ENCODE peak calls at places on chromosomes 6 and 20, in seven cellular contexts. One of them, this sample, is unnamed.
A peak's percentile ranks its signal among the peaks of the same experiment; 100 is the strongest.

GRCh38 chr20:57930328-57930727 is 220.5 kb upstream of the PMEPA1 start:
- DNase-seq in neuronal stem cell: no peak
- DNase-seq in H1: no peak
- DNase-seq in IMR-90: no peak
- DNase-seq in H9: no peak
- DNase-seq in mesenchymal stem cell: no peak
- DNase-seq in mesendoderm: no peak
- DNase-seq in this sample: no peak

GRCh38 chr20:2133318-2134183 is 31.9 kb downstream of the STK35 start:
- DNase-seq in neuronal stem cell: peak; percentile 44
- DNase-seq in H1: no peak
- DNase-seq in IMR-90: peak; percentile 79
- DNase-seq in H9: no peak
- DNase-seq in mesenchymal stem cell: peak; percentile 90
- DNase-seq in mesendoderm: peak; percentile 40
- DNase-seq in this sample: peak; percentile 85

GRCh38 chr20:2942439-2942838 is 69.2 kb downstream of the PTPRA start:
- DNase-seq in neuronal stem cell: no peak
- DNase-seq in H1: no peak
- DNase-seq in IMR-90: peak; percentile 59
- DNase-seq in H9: no peak
- DNase-seq in mesenchymal stem cell: no peak
- DNase-seq in mesendoderm: no peak
- DNase-seq in this sample: no peak

GRCh38 chr6:128507337-128508310 is 12.8 kb downstream of the PTPRK start:
- DNase-seq in neuronal stem cell: no peak
- DNase-seq in H1: no peak
- DNase-seq in IMR-90: peak; percentile 79
- DNase-seq in H9: no peak
- DNase-seq in mesenchymal stem cell: peak; percentile 91
- DNase-seq in mesendoderm: no peak
- DNase-seq in this sample: no peak

GRCh38 chr6:72579865-72580264 is 42.0 kb upstream of the KCNQ5 start:
- DNase-seq in neuronal stem cell: no peak
- DNase-seq in H1: no peak
- DNase-seq in IMR-90: no peak
- DNase-seq in H9: no peak
- DNase-seq in mesenchymal stem cell: no peak
- DNase-seq in mesendoderm: no peak
- DNase-seq in this sample: no peak

GRCh38 chr20:63703471-63703975 is 4.3 kb downstream of the ARFRP1 start:
- DNase-seq in neuronal stem cell: no peak
- DNase-seq in H1: no peak
- DNase-seq in IMR-90: no peak
- DNase-seq in H9: peak; percentile 28
- DNase-seq in mesenchymal stem cell: no peak
- DNase-seq in mesendoderm: no peak
- DNase-seq in this sample: no peak

GRCh38 chr6:1296542-1296941 is 15.4 kb upstream of the FOXQ1 start:
- DNase-seq in neuronal stem cell: no peak
- DNase-seq in H1: no peak
- DNase-seq in IMR-90: peak; percentile 66
- DNase-seq in H9: no peak
- DNase-seq in mesenchymal stem cell: peak; percentile 56
- DNase-seq in mesendoderm: no peak
- DNase-seq in this sample: no peak

GRCh38 chr6:12656841-12657435 is 59.6 kb upstream of the PHACTR1 start:
- DNase-seq in neuronal stem cell: no peak
- DNase-seq in H1: no peak
- DNase-seq in IMR-90: no peak
- DNase-seq in H9: no peak
- DNase-seq in mesenchymal stem cell: no peak
- DNase-seq in mesendoderm: peak; percentile 36
- DNase-seq in this sample: no peak

GRCh38 chr6:134352786-134353480 is 35.0 kb upstream of the SGK1 start:
- DNase-seq in neuronal stem cell: no peak
- DNase-seq in H1: no peak
- DNase-seq in IMR-90: peak; percentile 93
- DNase-seq in H9: no peak
- DNase-seq in mesenchymal stem cell: peak; percentile 96
- DNase-seq in mesendoderm: peak; percentile 6
- DNase-seq in this sample: no peak

GRCh38 chr6:118186676-118187567 is 279.9 kb downstream of the SLC35F1 start:
- DNase-seq in neuronal stem cell: no peak
- DNase-seq in H1: no peak
- DNase-seq in IMR-90: no peak
- DNase-seq in H9: no peak
- DNase-seq in mesenchymal stem cell: peak; percentile 50
- DNase-seq in mesendoderm: no peak
- DNase-seq in this sample: peak; percentile 8

GRCh38 chr6:25413506-25413905 is 134.3 kb downstream of the CARMIL1 start:
- DNase-seq in neuronal stem cell: no peak
- DNase-seq in H1: no peak
- DNase-seq in IMR-90: no peak
- DNase-seq in H9: no peak
- DNase-seq in mesenchymal stem cell: no peak
- DNase-seq in mesendoderm: no peak
- DNase-seq in this sample: no peak

GRCh38 chr6:108578595-108579038 is 17.9 kb downstream of the FOXO3 start:
- DNase-seq in neuronal stem cell: no peak
- DNase-seq in H1: no peak
- DNase-seq in IMR-90: peak; percentile 81
- DNase-seq in H9: no peak
- DNase-seq in mesenchymal stem cell: peak; percentile 86
- DNase-seq in mesendoderm: no peak
- DNase-seq in this sample: peak; percentile 94

GRCh38 chr6:160733045-160733646 is 31.1 kb downstream of the PLG start:
- DNase-seq in neuronal stem cell: peak; percentile 47
- DNase-seq in H1: peak; percentile 48
- DNase-seq in IMR-90: peak; percentile 13
- DNase-seq in H9: peak; percentile 59
- DNase-seq in mesenchymal stem cell: peak; percentile 10
- DNase-seq in mesendoderm: peak; percentile 76
- DNase-seq in this sample: peak; percentile 33

GRCh38 chr6:24680582-24680981 is 13.7 kb downstream of the ACOT13 start:
- DNase-seq in neuronal stem cell: no peak
- DNase-seq in H1: no peak
- DNase-seq in IMR-90: no peak
- DNase-seq in H9: no peak
- DNase-seq in mesenchymal stem cell: no peak
- DNase-seq in mesendoderm: no peak
- DNase-seq in this sample: no peak

DNA sequence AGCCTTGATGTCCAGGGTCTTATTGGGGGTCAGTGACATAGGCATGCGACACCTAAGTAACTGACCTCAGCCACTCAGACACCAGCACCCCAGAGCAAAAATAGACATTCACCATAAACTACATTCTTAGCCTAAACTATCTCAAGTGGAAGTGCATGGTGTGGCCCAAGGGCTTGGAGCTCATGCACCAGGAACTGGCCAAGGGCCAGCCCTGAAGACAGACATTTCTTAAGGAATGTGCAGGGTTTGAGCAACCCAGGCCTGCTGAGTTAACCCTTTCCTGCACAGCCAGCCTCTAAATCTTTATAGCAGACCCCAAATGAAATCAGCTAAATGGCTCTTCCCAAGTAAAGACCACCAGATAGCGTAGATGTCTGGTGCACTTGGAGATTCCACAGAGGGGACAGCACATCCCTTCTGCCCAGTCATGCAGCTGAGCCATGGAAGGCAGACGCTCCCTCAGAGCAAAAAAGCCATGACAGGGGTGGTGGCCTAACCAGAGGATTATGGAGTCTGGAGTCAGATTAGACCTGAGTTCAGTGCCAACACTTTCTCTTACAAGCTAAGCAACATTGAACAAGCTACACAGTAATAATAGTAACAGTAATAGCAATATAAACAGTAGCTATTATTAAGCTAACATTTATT is 222.6 kb downstream of the ZMYND8 start:
- DNase-seq in neuronal stem cell: no peak
- DNase-seq in H1: no peak
- DNase-seq in IMR-90: peak; percentile 79
- DNase-seq in H9: no peak
- DNase-seq in mesenchymal stem cell: peak; percentile 73
- DNase-seq in mesendoderm: peak; percentile 30
- DNase-seq in this sample: peak; percentile 42
- H3K18ac ChIP-seq in neuronal stem cell: no peak overlapping the region
- H3K18ac ChIP-seq in H1: no peak overlapping the region
- H3K18ac ChIP-seq in IMR-90: peak overlapping the region; percentile 42
- H3K18ac ChIP-seq in H9: no peak overlapping the region
- H3K18ac ChIP-seq in mesenchymal stem cell: no peak overlapping the region
- H3K18ac ChIP-seq in mesendoderm: no peak overlapping the region
- H3K18ac ChIP-seq in this sample: peak overlapping the region; percentile 55

DNA sequence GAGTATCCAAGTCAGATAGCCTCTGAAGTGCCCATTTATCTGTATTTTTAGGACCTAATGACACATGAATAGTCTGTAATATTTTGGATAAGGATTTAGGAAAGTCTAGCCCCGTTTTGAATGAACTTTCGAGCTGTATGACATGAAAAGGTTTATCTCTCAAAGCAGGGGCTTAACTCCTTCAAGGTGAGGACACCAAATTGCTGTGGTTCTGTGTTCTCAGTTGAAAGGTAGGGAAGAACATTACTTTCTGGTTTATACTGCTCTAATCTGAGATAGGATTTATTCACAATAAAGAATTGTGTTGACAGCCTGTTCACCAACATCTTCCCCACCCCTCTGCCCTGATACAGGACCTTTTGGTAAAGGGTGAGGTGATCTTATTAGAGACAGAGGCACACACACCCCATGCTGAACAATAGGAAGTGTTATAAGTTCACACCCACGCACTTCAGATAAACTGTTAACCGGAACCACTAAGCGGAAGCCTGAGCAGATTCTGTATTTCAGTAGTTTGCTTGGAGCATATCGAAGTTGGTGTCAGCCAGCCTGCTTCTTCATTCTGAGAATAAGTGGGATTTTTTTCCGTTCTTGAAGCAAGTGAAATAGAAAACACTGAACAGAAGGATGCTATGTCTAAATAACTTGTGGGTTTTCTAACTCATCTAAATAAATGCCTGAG is 223.3 kb downstream of the TMEM242 start:
- DNase-seq in neuronal stem cell: no peak
- DNase-seq in H1: no peak
- DNase-seq in IMR-90: no peak
- DNase-seq in H9: no peak
- DNase-seq in mesenchymal stem cell: no peak
- DNase-seq in mesendoderm: no peak
- DNase-seq in this sample: no peak
- H3K18ac ChIP-seq in neuronal stem cell: no peak overlapping the region
- H3K18ac ChIP-seq in H1: no peak overlapping the region
- H3K18ac ChIP-seq in IMR-90: no peak overlapping the region
- H3K18ac ChIP-seq in H9: no peak overlapping the region
- H3K18ac ChIP-seq in mesenchymal stem cell: no peak overlapping the region
- H3K18ac ChIP-seq in mesendoderm: no peak overlapping the region
- H3K18ac ChIP-seq in this sample: no peak overlapping the region

GRCh38 chr6:35759401-35759800 is 17.0 kb upstream of the CLPSL2 start:
- DNase-seq in neuronal stem cell: no peak
- DNase-seq in H1: no peak
- DNase-seq in IMR-90: no peak
- DNase-seq in H9: no peak
- DNase-seq in mesenchymal stem cell: no peak
- DNase-seq in mesendoderm: no peak
- DNase-seq in this sample: no peak

GRCh38 chr6:35754452-35755321 is 17.9 kb downstream of the ARMC12 start:
- DNase-seq in neuronal stem cell: no peak
- DNase-seq in H1: no peak
- DNase-seq in IMR-90: peak; percentile 45
- DNase-seq in H9: no peak
- DNase-seq in mesenchymal stem cell: no peak
- DNase-seq in mesendoderm: no peak
- DNase-seq in this sample: no peak

GRCh38 chr6:35752330-35752729 is 15.5 kb downstream of the ARMC12 start:
- DNase-seq in neuronal stem cell: no peak
- DNase-seq in H1: no peak
- DNase-seq in IMR-90: no peak
- DNase-seq in H9: no peak
- DNase-seq in mesenchymal stem cell: no peak
- DNase-seq in mesendoderm: no peak
- DNase-seq in this sample: no peak

GRCh38 chr6:35755525-35755924 is 18.7 kb downstream of the ARMC12 start:
- DNase-seq in neuronal stem cell: no peak
- DNase-seq in H1: no peak
- DNase-seq in IMR-90: no peak
- DNase-seq in H9: no peak
- DNase-seq in mesenchymal stem cell: no peak
- DNase-seq in mesendoderm: no peak
- DNase-seq in this sample: no peak

DNA sequence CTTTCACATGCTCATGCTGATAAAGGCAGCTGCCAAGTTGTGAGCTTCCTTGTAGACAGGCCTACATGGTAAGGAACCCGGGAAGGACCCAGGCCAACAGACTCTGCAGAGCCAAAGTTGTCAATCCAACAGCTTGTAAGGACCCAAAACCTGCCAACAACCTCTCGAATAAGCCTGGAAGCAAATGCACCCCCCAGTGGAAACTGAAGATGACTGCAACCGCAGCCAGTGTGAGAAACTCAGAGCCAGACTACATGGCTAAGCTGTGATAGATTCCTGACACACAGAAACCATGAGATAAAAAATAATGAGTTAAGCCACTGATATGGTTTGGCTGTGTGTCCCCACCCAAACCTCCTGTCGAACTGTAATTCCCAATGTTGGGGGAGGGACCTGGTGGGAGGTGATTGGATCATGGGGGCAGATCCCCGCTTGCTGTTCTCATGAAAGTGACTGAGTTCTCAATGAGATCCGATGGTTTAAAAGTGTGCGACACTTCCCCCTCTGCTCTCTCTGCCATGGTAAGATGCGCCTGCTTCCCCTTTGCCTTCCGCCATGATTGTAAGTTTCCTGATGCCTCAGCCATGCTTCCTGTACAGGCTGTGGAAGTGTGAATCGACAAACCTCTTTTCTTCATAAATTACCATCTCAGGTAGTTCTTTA is 18.8 kb upstream of the CLPSL2 start:
- DNase-seq in neuronal stem cell: no peak
- DNase-seq in H1: no peak
- DNase-seq in IMR-90: peak; percentile 28
- DNase-seq in H9: peak; percentile 80
- DNase-seq in mesenchymal stem cell: peak; percentile 52
- DNase-seq in mesendoderm: peak; percentile 89
- DNase-seq in this sample: no peak
- H3K18ac ChIP-seq in neuronal stem cell: no peak overlapping the region
- H3K18ac ChIP-seq in H1: peak overlapping the region; percentile 2
- H3K18ac ChIP-seq in IMR-90: no peak overlapping the region
- H3K18ac ChIP-seq in H9: no peak overlapping the region
- H3K18ac ChIP-seq in mesenchymal stem cell: no peak overlapping the region
- H3K18ac ChIP-seq in mesendoderm: no peak overlapping the region
- H3K18ac ChIP-seq in this sample: no peak overlapping the region

DNA sequence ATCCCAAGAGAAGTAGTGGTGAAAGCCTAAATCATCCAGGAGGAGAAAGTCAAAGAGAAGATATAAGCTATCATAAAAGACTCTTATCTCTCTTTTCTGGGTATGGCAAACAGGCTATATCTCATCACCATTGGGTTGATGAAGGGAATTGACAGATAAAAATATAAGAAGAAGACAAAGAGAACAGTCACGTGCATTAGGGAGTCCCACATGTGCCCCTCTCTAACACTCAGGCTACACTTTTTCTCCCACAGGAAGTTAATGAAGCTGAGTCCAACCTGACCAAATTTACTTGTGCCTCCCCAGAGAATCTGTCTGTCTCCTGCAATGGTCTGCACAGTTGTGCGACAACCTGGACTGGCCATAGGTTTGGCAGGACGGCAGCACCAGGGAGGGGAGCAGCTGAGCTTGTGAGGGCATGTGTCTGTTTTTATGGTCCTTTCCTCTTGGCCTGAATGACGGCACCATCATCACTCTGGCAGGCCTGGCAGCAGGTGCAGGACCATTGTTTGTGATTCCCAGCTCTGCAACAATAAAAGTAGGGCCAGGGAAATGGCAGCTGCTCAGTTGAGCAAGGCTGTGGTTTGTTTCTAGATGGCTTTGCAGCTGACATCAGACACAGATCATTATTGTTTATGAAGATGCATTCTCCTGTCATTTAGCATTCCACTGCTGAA is 144.5 kb upstream of the MCHR2 start:
- DNase-seq in neuronal stem cell: no peak
- DNase-seq in H1: no peak
- DNase-seq in IMR-90: no peak
- DNase-seq in H9: no peak
- DNase-seq in mesenchymal stem cell: no peak
- DNase-seq in mesendoderm: no peak
- DNase-seq in this sample: no peak
- H3K18ac ChIP-seq in neuronal stem cell: no peak overlapping the region
- H3K18ac ChIP-seq in H1: no peak overlapping the region
- H3K18ac ChIP-seq in IMR-90: no peak overlapping the region
- H3K18ac ChIP-seq in H9: no peak overlapping the region
- H3K18ac ChIP-seq in mesenchymal stem cell: no peak overlapping the region
- H3K18ac ChIP-seq in mesendoderm: no peak overlapping the region
- H3K18ac ChIP-seq in this sample: no peak overlapping the region

This sample was measured in trophoblast cell.